ENCODE peak calls at places on chromosome 10, in eight cellular contexts. Q is CD8-positive, alpha-beta memory T cell; K is H7; U is osteocyte; G is K562; A is HFFc6; F is HS-27A; J is NCI-H2029. B is an unnamed sample.

GRCh38 chr10:121497513-121497912 is 100.7 kb downstream of the FGFR2 start:
- DNase-seq in K (no peak), Q (no peak), G (no peak), A (no peak), F (no peak), J (no peak), U (no peak), B (no peak)

GRCh38 chr10:125249948-125250347 is 89.6 kb upstream of the CTBP2 start:
- DNase-seq in Q (no peak), F (no peak), G (no peak), K (no peak), U (peak), J (no peak), A (no peak), B (no peak)

GRCh38 chr10:659710-660141 is 29.7 kb downstream of the DIP2C start:
- DNase-seq in F (no peak), J (peak), U (peak), G (no peak), Q (no peak), K (no peak), A (peak), B (no peak)

GRCh38 chr10:24762966-24763623 is 39.4 kb upstream of the ARHGAP21 start:
- DNase-seq in K (peak), F (peak), U (no peak), G (no peak), A (peak), Q (no peak), J (no peak), B (peak)

GRCh38 chr10:52771534-52772455 is 789 bp downstream of the MBL2 start:
- DNase-seq in Q (no peak), K (no peak), U (peak), G (no peak), J (no peak), F (no peak), A (no peak), B (no peak)

GRCh38 chr10:34305189-34305588 is 509.9 kb downstream of the PARD3 start:
- DNase-seq in K (peak), U (no peak), Q (no peak), F (no peak), G (peak), A (no peak), J (no peak), B (peak)

GRCh38 chr10:132878091-132878729 is 64.2 kb downstream of the CFAP46 start:
- DNase-seq in K (peak), G (no peak), A (no peak), F (no peak), J (no peak), Q (no peak), U (peak), B (peak)

GRCh38 chr10:48501806-48502771 is 102.8 kb downstream of the ARHGAP22 start:
- DNase-seq in A (no peak), G (no peak), J (no peak), U (peak), K (peak), Q (no peak), F (no peak), B (no peak)

GRCh38 chr10:27998178-27998953 is 513 bp downstream of the ODAD2 start:
- DNase-seq in F (no peak), G (no peak), Q (no peak), J (no peak), U (no peak), A (peak), K (peak), B (no peak)

GRCh38 chr10:112389147-112389822 is 15.4 kb downstream of the ACSL5 start:
- DNase-seq in F (no peak), Q (no peak), G (no peak), K (no peak), J (no peak), A (peak), U (no peak), B (no peak)